ENCODE peak calls at places on chromosomes 6 and 20, in eight cellular contexts. One of them, this sample, is unnamed.

GRCh38 chr20:54950285-54950684 is 474.9 kb downstream of the DOK5 start:
- DNase-seq in HCT116: no peak
- DNase-seq in cardiac fibroblast: no peak
- DNase-seq in heart right ventricle: no peak
- DNase-seq in esophagus squamous epithelium: no peak
- DNase-seq in spleen: no peak
- DNase-seq in fibroblast of the aortic adventitia: no peak
- DNase-seq in testis: no peak
- DNase-seq in this sample: no peak

GRCh38 chr6:5025911-5026819 is 22.3 kb upstream of the RPP40 start:
- DNase-seq in esophagus squamous epithelium: no peak
- DNase-seq in spleen: peak
- DNase-seq in heart right ventricle: peak
- DNase-seq in fibroblast of the aortic adventitia: peak
- DNase-seq in cardiac fibroblast: peak
- DNase-seq in testis: peak
- DNase-seq in HCT116: no peak
- DNase-seq in this sample: peak

GRCh38 chr6:27630727-27631613 is 158.1 kb upstream of the ZNF184 start:
- DNase-seq in cardiac fibroblast: peak
- DNase-seq in esophagus squamous epithelium: no peak
- DNase-seq in heart right ventricle: no peak
- DNase-seq in testis: peak
- DNase-seq in fibroblast of the aortic adventitia: peak
- DNase-seq in spleen: no peak
- DNase-seq in HCT116: peak
- DNase-seq in this sample: peak

GRCh38 chr6:35078896-35079295 is 62.2 kb downstream of the TCP11 start:
- DNase-seq in fibroblast of the aortic adventitia: no peak
- DNase-seq in HCT116: no peak
- DNase-seq in cardiac fibroblast: no peak
- DNase-seq in esophagus squamous epithelium: no peak
- DNase-seq in spleen: no peak
- DNase-seq in testis: no peak
- DNase-seq in heart right ventricle: no peak
- DNase-seq in this sample: no peak

GRCh38 chr6:105993341-105993740 is 92.8 kb upstream of the PRDM1 start:
- DNase-seq in HCT116: no peak
- DNase-seq in testis: no peak
- DNase-seq in heart right ventricle: no peak
- DNase-seq in spleen: no peak
- DNase-seq in esophagus squamous epithelium: no peak
- DNase-seq in cardiac fibroblast: no peak
- DNase-seq in fibroblast of the aortic adventitia: no peak
- DNase-seq in this sample: no peak

GRCh38 chr6:144064402-144064830 is 31.0 kb downstream of the SF3B5 start:
- DNase-seq in cardiac fibroblast: no peak
- DNase-seq in heart right ventricle: peak
- DNase-seq in testis: peak
- DNase-seq in fibroblast of the aortic adventitia: no peak
- DNase-seq in esophagus squamous epithelium: no peak
- DNase-seq in spleen: peak
- DNase-seq in HCT116: no peak
- DNase-seq in this sample: peak

GRCh38 chr6:156395276-156395675 is 381.9 kb upstream of the ARID1B start:
- DNase-seq in heart right ventricle: no peak
- DNase-seq in fibroblast of the aortic adventitia: no peak
- DNase-seq in spleen: peak
- DNase-seq in HCT116: no peak
- DNase-seq in esophagus squamous epithelium: no peak
- DNase-seq in testis: no peak
- DNase-seq in cardiac fibroblast: no peak
- DNase-seq in this sample: no peak

GRCh38 chr20:32539817-32540675 is 45.1 kb downstream of the NOL4L start:
- DNase-seq in heart right ventricle: no peak
- DNase-seq in spleen: peak
- DNase-seq in esophagus squamous epithelium: no peak
- DNase-seq in cardiac fibroblast: no peak
- DNase-seq in testis: no peak
- DNase-seq in HCT116: no peak
- DNase-seq in fibroblast of the aortic adventitia: no peak
- DNase-seq in this sample: peak

GRCh38 chr20:1533059-1533458 is 24.4 kb downstream of the SIRPD start:
- DNase-seq in HCT116: no peak
- DNase-seq in cardiac fibroblast: no peak
- DNase-seq in testis: no peak
- DNase-seq in esophagus squamous epithelium: no peak
- DNase-seq in fibroblast of the aortic adventitia: peak
- DNase-seq in spleen: no peak
- DNase-seq in heart right ventricle: no peak
- DNase-seq in this sample: no peak

GRCh38 chr20:53291548-53291947 is 302.1 kb downstream of the ZNF217 start:
- DNase-seq in cardiac fibroblast: no peak
- DNase-seq in fibroblast of the aortic adventitia: no peak
- DNase-seq in esophagus squamous epithelium: no peak
- DNase-seq in HCT116: peak
- DNase-seq in spleen: no peak
- DNase-seq in testis: peak
- DNase-seq in heart right ventricle: no peak
- DNase-seq in this sample: no peak

GRCh38 chr20:32823078-32823477 is 3.3 kb downstream of the MAPRE1 start:
- DNase-seq in spleen: no peak
- DNase-seq in heart right ventricle: no peak
- DNase-seq in testis: peak
- DNase-seq in HCT116: no peak
- DNase-seq in fibroblast of the aortic adventitia: peak
- DNase-seq in esophagus squamous epithelium: no peak
- DNase-seq in cardiac fibroblast: peak
- DNase-seq in this sample: no peak

GRCh38 chr6:133632906-133633305 is 256.0 kb upstream of the TCF21 start:
- DNase-seq in cardiac fibroblast: no peak
- DNase-seq in HCT116: no peak
- DNase-seq in heart right ventricle: no peak
- DNase-seq in fibroblast of the aortic adventitia: no peak
- DNase-seq in testis: no peak
- DNase-seq in esophagus squamous epithelium: no peak
- DNase-seq in spleen: no peak
- DNase-seq in this sample: no peak

GRCh38 chr20:25317351-25318075 is 69.6 kb downstream of the PYGB start:
- DNase-seq in HCT116: no peak
- DNase-seq in heart right ventricle: no peak
- DNase-seq in spleen: peak
- DNase-seq in esophagus squamous epithelium: no peak
- DNase-seq in cardiac fibroblast: no peak
- DNase-seq in fibroblast of the aortic adventitia: no peak
- DNase-seq in testis: peak
- DNase-seq in this sample: no peak

GRCh38 chr20:5864873-5865582 is 85.3 kb downstream of the TRMT6 start:
- DNase-seq in heart right ventricle: no peak
- DNase-seq in spleen: no peak
- DNase-seq in HCT116: no peak
- DNase-seq in cardiac fibroblast: peak
- DNase-seq in esophagus squamous epithelium: no peak
- DNase-seq in testis: no peak
- DNase-seq in fibroblast of the aortic adventitia: peak
- DNase-seq in this sample: peak

GRCh38 chr20:23493172-23493772 is 2.4 kb downstream of the CST8 start:
- DNase-seq in cardiac fibroblast: no peak
- DNase-seq in heart right ventricle: no peak
- DNase-seq in testis: no peak
- DNase-seq in fibroblast of the aortic adventitia: no peak
- DNase-seq in esophagus squamous epithelium: no peak
- DNase-seq in HCT116: no peak
- DNase-seq in spleen: no peak
- DNase-seq in this sample: no peak

GRCh38 chr20:23501926-23502325 is 11.0 kb downstream of the CST8 start:
- DNase-seq in testis: no peak
- DNase-seq in esophagus squamous epithelium: no peak
- DNase-seq in cardiac fibroblast: no peak
- DNase-seq in spleen: no peak
- DNase-seq in heart right ventricle: no peak
- DNase-seq in fibroblast of the aortic adventitia: no peak
- DNase-seq in HCT116: no peak
- DNase-seq in this sample: no peak

GRCh38 chr20:23492292-23492691 is 1.4 kb downstream of the CST8 start:
- DNase-seq in spleen: no peak
- DNase-seq in cardiac fibroblast: no peak
- DNase-seq in heart right ventricle: no peak
- DNase-seq in fibroblast of the aortic adventitia: no peak
- DNase-seq in HCT116: no peak
- DNase-seq in testis: no peak
- DNase-seq in esophagus squamous epithelium: no peak
- DNase-seq in this sample: no peak

GRCh38 chr20:23497458-23498026 is 6.6 kb downstream of the CST8 start:
- DNase-seq in spleen: no peak
- DNase-seq in testis: no peak
- DNase-seq in heart right ventricle: no peak
- DNase-seq in esophagus squamous epithelium: no peak
- DNase-seq in cardiac fibroblast: no peak
- DNase-seq in fibroblast of the aortic adventitia: no peak
- DNase-seq in HCT116: no peak
- DNase-seq in this sample: no peak
- TF ChIP-seq CTCF in spleen: no peak
- TF ChIP-seq CTCF in testis: no peak
- TF ChIP-seq CTCF in heart right ventricle: no peak
- TF ChIP-seq CTCF in esophagus squamous epithelium: no peak
- TF ChIP-seq CTCF in cardiac fibroblast: no peak
- TF ChIP-seq CTCF in fibroblast of the aortic adventitia: no peak
- TF ChIP-seq CTCF in HCT116: no peak
- TF ChIP-seq CTCF in this sample: no peak

DNA sequence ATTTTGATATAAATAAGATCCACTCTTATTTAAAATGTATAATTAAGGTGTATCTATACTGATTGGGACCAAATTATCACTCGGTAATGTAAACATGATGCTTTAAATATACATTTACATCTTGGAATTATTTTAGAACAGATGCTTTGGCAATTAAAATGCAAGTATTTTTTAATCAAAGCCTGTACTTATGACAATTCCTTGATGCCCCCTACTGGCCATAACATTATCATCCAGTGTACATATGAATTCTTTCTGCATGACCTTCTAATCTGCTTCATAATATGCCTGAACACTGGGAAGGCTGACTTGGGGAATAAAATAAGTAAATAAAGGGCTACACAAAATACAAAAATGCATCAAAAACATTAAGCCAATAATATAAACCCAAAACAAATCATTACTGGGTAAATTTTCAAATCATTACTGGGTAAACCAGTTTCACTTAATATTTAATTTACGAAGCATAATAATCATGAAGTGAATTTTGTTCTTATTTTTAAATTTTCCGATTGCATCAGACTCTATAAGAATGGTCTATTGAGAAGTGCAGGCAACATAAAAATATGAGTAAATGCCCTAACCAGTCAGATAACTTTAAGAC is 65.1 kb downstream of the CGA start:
- DNase-seq in spleen: no peak
- DNase-seq in HCT116: peak
- DNase-seq in cardiac fibroblast: peak
- DNase-seq in fibroblast of the aortic adventitia: peak
- DNase-seq in testis: no peak
- DNase-seq in esophagus squamous epithelium: no peak
- DNase-seq in heart right ventricle: no peak
- DNase-seq in this sample: no peak
- TF ChIP-seq CTCF in spleen: peak
- TF ChIP-seq CTCF in HCT116: peak
- TF ChIP-seq CTCF in cardiac fibroblast: peak
- TF ChIP-seq CTCF in fibroblast of the aortic adventitia: peak
- TF ChIP-seq CTCF in testis: peak
- TF ChIP-seq CTCF in esophagus squamous epithelium: peak
- TF ChIP-seq CTCF in heart right ventricle: peak
- TF ChIP-seq CTCF in this sample: peak

DNA sequence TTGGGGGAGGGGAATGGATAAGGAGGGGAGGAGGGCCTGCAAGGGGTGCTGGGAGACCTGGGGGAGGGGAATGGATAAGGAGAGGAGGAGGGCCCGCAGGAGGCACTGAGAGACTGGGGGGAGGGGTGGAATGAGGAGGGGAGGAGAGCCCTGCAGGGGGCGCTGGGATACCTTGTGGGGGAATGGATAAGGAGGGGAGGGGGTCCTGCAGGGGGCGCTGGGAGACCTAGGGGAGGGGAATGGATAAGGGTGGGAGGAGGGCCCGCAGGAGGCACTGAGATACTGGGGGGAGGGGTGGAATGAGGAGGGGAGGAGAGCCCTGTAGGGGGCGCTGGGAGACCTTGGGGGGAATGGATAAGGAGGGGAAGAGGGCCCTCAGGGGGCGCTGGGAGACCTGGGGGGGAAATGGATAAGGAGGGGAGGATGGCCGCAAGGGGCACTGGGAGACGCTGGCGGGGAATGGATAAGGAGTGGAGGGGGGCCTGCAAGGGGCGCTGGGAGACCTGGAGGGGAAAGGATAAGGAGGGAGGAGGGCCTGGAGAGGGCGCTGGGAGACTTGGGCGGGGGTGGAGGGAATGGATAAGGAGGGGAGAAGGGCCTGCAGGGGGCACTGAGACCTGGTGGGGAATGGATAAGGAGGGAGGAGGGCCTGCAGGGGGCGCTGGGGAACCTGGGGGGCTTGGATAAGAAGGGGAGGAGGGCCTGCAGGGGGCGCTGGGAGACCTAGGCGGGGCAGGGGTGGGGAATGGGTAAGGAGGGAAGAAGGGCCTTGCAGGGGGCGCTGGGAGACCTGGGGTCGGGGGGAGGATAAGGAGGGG is 1.3 kb upstream of the CTCFL start:
- DNase-seq in spleen: no peak
- DNase-seq in heart right ventricle: no peak
- DNase-seq in HCT116: peak
- DNase-seq in testis: peak
- DNase-seq in fibroblast of the aortic adventitia: no peak
- DNase-seq in cardiac fibroblast: no peak
- DNase-seq in esophagus squamous epithelium: no peak
- DNase-seq in this sample: no peak
- TF ChIP-seq CTCF in spleen: no peak
- TF ChIP-seq CTCF in heart right ventricle: no peak
- TF ChIP-seq CTCF in HCT116: peak
- TF ChIP-seq CTCF in testis: peak
- TF ChIP-seq CTCF in fibroblast of the aortic adventitia: no peak
- TF ChIP-seq CTCF in cardiac fibroblast: no peak
- TF ChIP-seq CTCF in esophagus squamous epithelium: no peak
- TF ChIP-seq CTCF in this sample: no peak

DNA sequence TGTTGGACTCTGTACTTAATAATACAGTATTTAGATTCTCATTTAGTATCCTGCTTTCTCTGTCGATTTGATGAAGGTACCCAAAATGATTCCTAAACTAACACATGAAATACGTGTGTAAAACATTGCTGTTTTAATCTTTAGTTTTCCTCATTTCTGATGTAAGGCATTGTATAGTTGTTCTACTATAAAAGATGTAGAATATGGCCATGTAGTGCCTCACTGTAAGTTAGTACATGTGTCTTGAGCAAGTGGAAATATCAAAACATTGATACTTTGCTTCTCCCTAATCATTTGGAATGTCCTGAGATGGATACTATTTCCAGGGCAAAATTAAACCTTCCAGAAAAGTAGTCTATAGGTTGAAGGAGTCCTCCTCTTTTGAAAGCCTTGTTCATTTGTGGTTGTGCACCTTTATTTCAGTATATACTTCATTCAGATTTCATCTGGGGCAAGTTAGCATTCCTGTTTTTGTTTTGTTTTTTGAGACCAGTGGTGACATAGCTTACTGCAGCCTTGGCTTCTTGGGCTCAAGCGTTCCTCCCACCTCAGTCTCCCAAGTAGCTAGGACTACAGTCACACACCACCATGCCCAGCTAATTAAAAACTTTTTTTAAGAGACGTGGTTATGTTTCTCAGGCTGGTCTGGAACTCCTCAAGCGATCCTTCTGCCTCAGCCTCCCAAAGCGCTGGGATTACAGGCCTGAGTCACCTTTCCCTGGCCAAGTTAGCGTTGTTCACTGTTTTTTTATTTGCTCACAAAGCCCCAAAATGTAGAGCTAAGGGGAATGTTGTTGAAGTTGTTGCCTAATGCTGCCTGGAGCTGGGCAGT is 11.6 kb downstream of the SRSF3 start:
- DNase-seq in cardiac fibroblast: peak
- DNase-seq in esophagus squamous epithelium: no peak
- DNase-seq in HCT116: no peak
- DNase-seq in heart right ventricle: no peak
- DNase-seq in testis: no peak
- DNase-seq in spleen: no peak
- DNase-seq in fibroblast of the aortic adventitia: peak
- DNase-seq in this sample: no peak
- TF ChIP-seq CTCF in cardiac fibroblast: peak
- TF ChIP-seq CTCF in esophagus squamous epithelium: peak
- TF ChIP-seq CTCF in HCT116: peak
- TF ChIP-seq CTCF in heart right ventricle: no peak
- TF ChIP-seq CTCF in testis: no peak
- TF ChIP-seq CTCF in spleen: peak
- TF ChIP-seq CTCF in fibroblast of the aortic adventitia: no peak
- TF ChIP-seq CTCF in this sample: peak